ENCODE peak calls at places on chromosomes 16 and 17, in five cellular contexts. I is left colon, Y is aorta, Q is natural killer cell, X is mucosa of descending colon. A is an unnamed sample.

GRCh38 chr16:70749681-70750601 is 51.0 kb downstream of the VAC14 start:
- ATAC-seq in Y (no peak), X (no peak), I (no peak), Q (no peak), A (no peak)

GRCh38 chr17:75991396-75991795 is 9.3 kb upstream of the CDK3 start:
- ATAC-seq in X (no peak), I (no peak), Q (no peak), Y (no peak), A (no peak)

GRCh38 chr16:24800586-24800985 is 45.2 kb upstream of the SLC5A11 start:
- ATAC-seq in Q (no peak), X (no peak), I (peak; percentile 39), Y (no peak), A (peak; percentile 22)

GRCh38 chr16:4894276-4895150 is 42.4 kb downstream of the PPL start:
- ATAC-seq in I (no peak), X (no peak), Q (no peak), Y (no peak), A (no peak)

GRCh38 chr16:20676268-20676828 is 21.1 kb downstream of the ACSM1 start:
- ATAC-seq in I (peak; percentile 42), Y (peak; percentile 54), Q (no peak), X (peak; percentile 14), A (no peak)

GRCh38 chr17:42950044-42950783 is 14.0 kb downstream of the AARSD1 start:
- ATAC-seq in X (no peak), Y (no peak), I (no peak), Q (no peak), A (no peak)

GRCh38 chr17:57354669-57355068 is 98.3 kb downstream of the MSI2 start:
- ATAC-seq in Q (peak; percentile 42), X (no peak), Y (no peak), I (no peak), A (no peak)

GRCh38 chr16:55015181-55015913 is 84.7 kb downstream of the IRX5 start:
- ATAC-seq in Y (no peak), I (no peak), X (no peak), Q (no peak), A (no peak)

GRCh38 chr16:48997081-48997615 is 284.5 kb downstream of the CBLN1 start:
- ATAC-seq in Q (no peak), Y (no peak), I (no peak), X (no peak), A (no peak)

GRCh38 chr17:32264823-32265191 is 825 bp upstream of the RHBDL3 start:
- ATAC-seq in Y (peak; percentile 12), X (no peak), I (no peak), Q (no peak), A (no peak)

GRCh38 chr17:27282054-27282501 is 11.8 kb upstream of the WSB1 start:
- ATAC-seq in Q (peak; percentile 24), X (peak; percentile 58), Y (peak; percentile 89), I (no peak), A (peak; percentile 94)

GRCh38 chr17:63780928-63781327 is 7.0 kb downstream of the DDX42 start:
- ATAC-seq in X (no peak), Y (no peak), I (no peak), Q (no peak), A (no peak)

GRCh38 chr16:47966325-47966724 is 189.5 kb downstream of the ABCC12 start:
- ATAC-seq in I (no peak), X (no peak), Q (no peak), Y (no peak), A (no peak)

GRCh38 chr16:84284168-84284722 is 10.4 kb upstream of the WFDC1 start:
- ATAC-seq in I (peak; percentile 90), Q (no peak), Y (peak; percentile 75), X (peak; percentile 93), A (peak; percentile 85)

GRCh38 chr17:66275651-66276050 is 26.8 kb upstream of the PRKCA start:
- ATAC-seq in I (no peak), Y (no peak), X (peak; percentile 95), Q (no peak), A (no peak)

GRCh38 chr16:28186752-28187151 is 25.0 kb downstream of the XPO6 start:
- ATAC-seq in Y (no peak), Q (no peak), X (peak; percentile 43), I (no peak), A (no peak)

GRCh38 chr16:87671715-87672270 is 69.5 kb downstream of the JPH3 start:
- ATAC-seq in Y (no peak), I (no peak), Q (no peak), X (no peak), A (no peak)

GRCh38 chr17:45974916-45975630 is 24.0 kb upstream of the STH start:
- ATAC-seq in I (no peak), Q (no peak), X (peak; percentile 28), Y (no peak), A (no peak)

GRCh38 chr17:10725262-10725661 is 4.6 kb downstream of the TMEM220 start:
- ATAC-seq in I (no peak), Q (no peak), Y (no peak), X (no peak), A (no peak)

GRCh38 chr16:85291302-85292148 is 179.3 kb upstream of the CIBAR2 start:
- ATAC-seq in Y (peak; percentile 3), Q (peak; percentile 50), I (peak; percentile 83), X (peak; percentile 89), A (peak; percentile 56)

GRCh38 chr16:58399718-58400633 is 7.7 kb downstream of the GINS3 start:
- ATAC-seq in Y (no peak), Q (no peak), X (no peak), I (no peak), A (no peak)

GRCh38 chr17:57447357-57448019 is 191.2 kb downstream of the MSI2 start:
- ATAC-seq in X (no peak), Q (no peak), I (no peak), Y (no peak), A (no peak)

A was measured in gastroesophageal sphincter.